ENCODE peak calls at places on chromosomes 13 and 19, in six cellular contexts. F is GM13976, N is AG10803, L is fibroblast of lung, U is body of pancreas, D is Calu3. B is an unnamed sample.
A peak's percentile ranks its signal among the peaks of the same experiment; 100 is the strongest.

GRCh38 chr13:45512148-45512498 is 47.4 kb downstream of the COG3 start:
- DNase-seq in U (no peak), N (no peak), F (no peak), L (no peak), D (no peak), B (no peak)

GRCh38 chr13:103952183-103952582 is 886.0 kb upstream of the SLC10A2 start:
- DNase-seq in N (no peak), D (no peak), F (no peak), U (no peak), L (no peak), B (no peak)

GRCh38 chr13:113412440-113412839 is 40.8 kb downstream of the ADPRHL1 start:
- DNase-seq in D (no peak), U (no peak), L (no peak), N (no peak), F (no peak), B (no peak)

GRCh38 chr19:33239223-33239975 is 13.7 kb upstream of the SLC7A10 start:
- DNase-seq in L (no peak), F (no peak), U (no peak), N (no peak), D (no peak), B (no peak)

GRCh38 chr13:104809483-104809882 is 1726.0 kb downstream of the EFNB2 start:
- DNase-seq in L (peak; percentile 52), N (no peak), U (no peak), F (no peak), D (no peak), B (no peak)

GRCh38 chr19:47729799-47730520 is 15.4 kb upstream of the NOP53 start:
- DNase-seq in F (peak; percentile 74), N (no peak), U (peak; percentile 93), D (peak; percentile 96), L (no peak), B (peak; percentile 72)

GRCh38 chr19:35693835-35694599 is 10.3 kb upstream of the ZBTB32 start:
- DNase-seq in N (peak; percentile 82), L (peak; percentile 84), U (peak; percentile 94), F (peak; percentile 86), D (peak; percentile 94), B (peak; percentile 96)

GRCh38 chr19:43462887-43463380 is 2.5 kb downstream of the LYPD3 start:
- DNase-seq in D (no peak), L (no peak), N (no peak), U (no peak), F (no peak), B (no peak)

GRCh38 chr13:113789167-113789566 is 30.1 kb downstream of the TMEM255B start:
- DNase-seq in L (no peak), D (no peak), F (no peak), U (no peak), N (no peak), B (no peak)

GRCh38 chr19:50974702-50975555 is 5.5 kb upstream of the KLK6 start:
- DNase-seq in D (no peak), L (no peak), N (no peak), F (no peak), U (no peak), B (no peak)

GRCh38 chr13:110126391-110126961 is 180.5 kb downstream of the COL4A1 start:
- DNase-seq in N (peak; percentile 96), D (no peak), U (no peak), L (peak; percentile 95), F (no peak), B (no peak)

GRCh38 chr13:46012404-46012803 is 40.1 kb downstream of the ZC3H13 start:
- DNase-seq in N (no peak), U (no peak), F (no peak), L (no peak), D (no peak), B (no peak)

GRCh38 chr13:71514900-71515598 is 352.0 kb downstream of the DACH1 start:
- DNase-seq in L (no peak), U (no peak), N (no peak), F (no peak), D (no peak), B (no peak)

GRCh38 chr19:7482584-7483439 is 6.0 kb downstream of the PEX11G start:
- DNase-seq in N (no peak), U (no peak), D (no peak), F (no peak), L (peak; percentile 14), B (no peak)

GRCh38 chr13:102693781-102694180 is 1.1 kb downstream of the METTL21C start:
- DNase-seq in N (peak; percentile 55), L (peak; percentile 79), U (no peak), F (no peak), D (no peak), B (no peak)

GRCh38 chr13:113589251-113589960 is 4.9 kb downstream of the TFDP1 start:
- DNase-seq in N (no peak), U (no peak), D (no peak), L (no peak), F (peak; percentile 10), B (no peak)

GRCh38 chr13:44790289-44790688 is 199.0 kb downstream of the NUFIP1 start:
- DNase-seq in U (no peak), N (no peak), F (no peak), D (no peak), L (no peak), B (no peak)

GRCh38 chr13:44906230-44906629 is 83.0 kb downstream of the NUFIP1 start:
- DNase-seq in L (no peak), N (no peak), F (no peak), D (no peak), U (peak; percentile 48), B (no peak)

GRCh38 chr13:23828866-23829265 is 60.3 kb downstream of the MIPEP start:
- DNase-seq in F (no peak), L (peak; percentile 33), U (no peak), N (peak; percentile 71), D (no peak), B (no peak)

GRCh38 chr19:41621654-41622053 is 5.2 kb downstream of the CEACAM4 start:
- DNase-seq in D (no peak), N (no peak), L (no peak), F (no peak), U (no peak), B (no peak)

GRCh38 chr19:44401108-44401786 is at the start of gene ZNF285:
- DNase-seq in D (peak; percentile 97), L (peak; percentile 97), U (peak; percentile 87), F (peak; percentile 78), N (peak; percentile 97), B (peak; percentile 93)

GRCh38 chr13:98216135-98216565 is 39.1 kb upstream of the RNF113B start:
- DNase-seq in N (peak; percentile 83), U (peak; percentile 63), L (peak; percentile 70), D (no peak), F (no peak), B (no peak)

GRCh38 chr13:29454931-29455481 is 140.5 kb downstream of the SLC7A1 start:
- DNase-seq in N (peak; percentile 37), D (peak; percentile 3), U (no peak), F (peak; percentile 47), L (peak; percentile 10), B (peak; percentile 14)

GRCh38 chr19:33245948-33246728 is 20.5 kb upstream of the SLC7A10 start:
- DNase-seq in D (no peak), U (no peak), N (no peak), F (no peak), L (peak; percentile 30), B (peak; percentile 43)

GRCh38 chr13:20121154-20121515 is 39.7 kb downstream of the GJA3 start:
- DNase-seq in F (no peak), L (peak; percentile 39), N (peak; percentile 37), D (peak; percentile 12), U (no peak), B (no peak)

GRCh38 chr19:3366104-3366760 is at the start of gene NFIC:
- DNase-seq in L (peak; percentile 95), U (peak; percentile 84), F (peak; percentile 84), D (peak; percentile 52), N (peak; percentile 88), B (peak; percentile 66)

GRCh38 chr13:103210348-103210747 is 144.1 kb upstream of the SLC10A2 start:
- DNase-seq in F (no peak), U (no peak), N (no peak), D (no peak), L (no peak), B (no peak)

GRCh38 chr13:57633950-57634828 is 2.6 kb downstream of the PCDH17 start:
- DNase-seq in N (no peak), U (peak; percentile 12), D (no peak), L (no peak), F (peak; percentile 13), B (peak; percentile 1)

DNA sequence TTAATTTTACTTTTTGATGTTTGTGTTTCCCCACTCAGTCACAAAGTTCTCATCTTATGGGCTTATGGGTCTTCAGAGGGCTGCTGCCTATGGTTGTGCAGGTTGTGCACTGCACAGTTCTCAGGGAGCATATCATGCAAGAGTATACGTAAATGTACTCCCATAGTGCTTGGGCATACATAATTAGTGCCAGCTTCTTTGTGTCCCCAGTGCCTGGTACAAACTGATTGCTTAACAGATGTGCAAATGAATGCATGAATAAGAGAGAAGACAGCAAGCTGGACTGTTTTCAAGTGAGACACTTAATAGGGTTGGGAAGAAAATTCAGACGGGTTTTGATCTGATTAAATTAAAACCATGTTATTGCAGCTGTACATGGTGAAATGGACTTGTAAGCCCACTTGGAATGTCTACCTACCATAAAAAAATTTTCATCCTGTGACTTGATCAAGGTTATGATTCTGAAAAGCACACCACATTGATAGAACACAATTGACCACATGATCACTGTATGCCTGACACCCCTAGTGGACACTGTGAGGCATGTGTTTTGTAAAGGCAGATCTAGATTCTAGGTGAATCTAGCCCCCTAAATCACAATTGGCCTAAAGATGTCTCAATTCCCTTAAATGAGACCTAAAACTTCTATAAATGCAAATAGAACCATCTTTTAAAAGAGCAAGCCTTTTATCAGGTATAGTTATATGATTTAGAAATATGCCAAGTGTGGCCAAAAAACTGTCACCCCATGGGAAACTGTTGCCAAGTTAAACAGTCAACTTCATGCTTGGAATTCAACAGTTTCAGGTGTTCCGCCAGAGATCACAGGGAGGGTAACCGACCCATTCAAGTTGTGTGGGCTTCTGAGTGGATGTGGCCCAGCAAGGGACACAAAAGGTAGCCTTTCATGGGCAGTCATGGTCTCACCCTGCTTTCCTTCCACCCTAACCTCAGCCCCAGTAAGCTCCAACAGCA is 27.9 kb downstream of the FAM124A start:
- DNase-seq in U (no peak), L (no peak), D (no peak), N (no peak), F (peak; percentile 49), B (no peak)
- TF ChIP-seq CTCF in U (peak; percentile 57), L (peak; percentile 45), D (no peak), N (peak; percentile 41), F (no peak), B (no peak)

GRCh38 chr19:13154911-13155471 is 4.8 kb downstream of the IER2 start:
- DNase-seq in L (peak; percentile 57), U (peak; percentile 95), F (peak; percentile 69), D (peak; percentile 89), N (peak; percentile 69), B (peak; percentile 96)
- TF ChIP-seq CTCF in L (peak; percentile 31), U (no peak), F (peak; percentile 21), D (no peak), N (peak; percentile 40), B (peak; percentile 45)

GRCh38 chr19:29478578-29479565 is 46.9 kb upstream of the VSTM2B start:
- DNase-seq in D (peak; percentile 31), U (no peak), N (peak; percentile 8), L (no peak), F (no peak), B (peak; percentile 40)
- TF ChIP-seq CTCF in D (no peak), U (no peak), N (peak; percentile 46), L (no peak), F (peak; percentile 25), B (peak; percentile 43)

DNA sequence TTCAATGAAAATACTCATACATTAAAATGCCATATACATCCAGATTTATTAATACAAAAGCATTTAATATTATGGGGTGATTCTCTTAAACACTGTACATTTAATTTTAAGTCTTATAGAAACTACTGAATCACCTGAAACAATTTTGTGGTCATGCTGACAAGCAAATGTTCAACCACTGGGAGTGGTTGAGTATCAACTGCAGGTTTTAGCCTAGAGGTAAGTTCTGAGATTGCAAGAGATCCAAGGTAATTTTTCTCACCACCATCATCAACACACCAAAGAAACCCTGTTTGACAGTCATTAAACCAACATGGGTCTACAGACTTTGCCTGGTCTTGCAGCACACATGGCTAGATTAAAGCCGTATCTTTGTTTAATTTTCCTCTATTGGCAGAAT is 196.3 kb downstream of the LHFPL6 start:
- DNase-seq in L (no peak), U (no peak), F (peak; percentile 31), D (no peak), N (no peak), B (no peak)
- TF ChIP-seq CTCF in L (no peak), U (no peak), F (no peak), D (no peak), N (no peak), B (no peak)